ENCODE peak calls at places on chromosomes 3 and 15, in ten cellular contexts. One of them, this sample, is unnamed.

GRCh38 chr15:56765252-56765651 is 31.9 kb upstream of the ZNF280D start:
- DNase-seq in cardiac muscle cell: peak; percentile 90
- DNase-seq in IMR-90: peak; percentile 80
- DNase-seq in adrenal gland: no peak
- DNase-seq in naive thymus-derived CD4-positive, alpha-beta T cell: no peak
- DNase-seq in CD8-positive, alpha-beta memory T cell: no peak
- DNase-seq in iPS DF 6.9: no peak
- DNase-seq in right lobe of liver: no peak
- DNase-seq in PC-3: peak; percentile 62
- DNase-seq in lower lobe of right lung: no peak
- DNase-seq in this sample: peak; percentile 7

GRCh38 chr15:31150732-31151212 is 49.2 kb upstream of the TRPM1 start:
- DNase-seq in cardiac muscle cell: no peak
- DNase-seq in IMR-90: no peak
- DNase-seq in adrenal gland: no peak
- DNase-seq in naive thymus-derived CD4-positive, alpha-beta T cell: no peak
- DNase-seq in CD8-positive, alpha-beta memory T cell: no peak
- DNase-seq in iPS DF 6.9: no peak
- DNase-seq in right lobe of liver: no peak
- DNase-seq in PC-3: no peak
- DNase-seq in lower lobe of right lung: no peak
- DNase-seq in this sample: no peak

GRCh38 chr15:64582202-64582601 is 121.8 kb downstream of the ZNF609 start:
- DNase-seq in cardiac muscle cell: peak; percentile 57
- DNase-seq in IMR-90: peak; percentile 42
- DNase-seq in adrenal gland: no peak
- DNase-seq in naive thymus-derived CD4-positive, alpha-beta T cell: no peak
- DNase-seq in CD8-positive, alpha-beta memory T cell: no peak
- DNase-seq in iPS DF 6.9: no peak
- DNase-seq in right lobe of liver: no peak
- DNase-seq in PC-3: no peak
- DNase-seq in lower lobe of right lung: no peak
- DNase-seq in this sample: no peak

GRCh38 chr3:152768478-152768877 is 66.5 kb upstream of the P2RY1 start:
- DNase-seq in cardiac muscle cell: no peak
- DNase-seq in IMR-90: no peak
- DNase-seq in adrenal gland: no peak
- DNase-seq in naive thymus-derived CD4-positive, alpha-beta T cell: no peak
- DNase-seq in CD8-positive, alpha-beta memory T cell: no peak
- DNase-seq in iPS DF 6.9: no peak
- DNase-seq in right lobe of liver: no peak
- DNase-seq in PC-3: no peak
- DNase-seq in lower lobe of right lung: no peak
- DNase-seq in this sample: no peak

GRCh38 chr3:124542483-124542882 is 187.8 kb upstream of the UMPS start:
- DNase-seq in cardiac muscle cell: no peak
- DNase-seq in IMR-90: no peak
- DNase-seq in adrenal gland: no peak
- DNase-seq in naive thymus-derived CD4-positive, alpha-beta T cell: no peak
- DNase-seq in CD8-positive, alpha-beta memory T cell: no peak
- DNase-seq in iPS DF 6.9: no peak
- DNase-seq in right lobe of liver: no peak
- DNase-seq in PC-3: no peak
- DNase-seq in lower lobe of right lung: no peak
- DNase-seq in this sample: no peak

GRCh38 chr3:138941259-138941885 is 5.6 kb downstream of the FOXL2 start:
- DNase-seq in cardiac muscle cell: peak; percentile 77
- DNase-seq in IMR-90: peak; percentile 33
- DNase-seq in adrenal gland: no peak
- DNase-seq in naive thymus-derived CD4-positive, alpha-beta T cell: no peak
- DNase-seq in CD8-positive, alpha-beta memory T cell: no peak
- DNase-seq in iPS DF 6.9: no peak
- DNase-seq in right lobe of liver: peak; percentile 53
- DNase-seq in PC-3: peak; percentile 53
- DNase-seq in lower lobe of right lung: no peak
- DNase-seq in this sample: no peak

GRCh38 chr15:55343168-55343567 is 24.1 kb downstream of the PIGB start:
- DNase-seq in cardiac muscle cell: no peak
- DNase-seq in IMR-90: no peak
- DNase-seq in adrenal gland: no peak
- DNase-seq in naive thymus-derived CD4-positive, alpha-beta T cell: no peak
- DNase-seq in CD8-positive, alpha-beta memory T cell: no peak
- DNase-seq in iPS DF 6.9: no peak
- DNase-seq in right lobe of liver: no peak
- DNase-seq in PC-3: no peak
- DNase-seq in lower lobe of right lung: no peak
- DNase-seq in this sample: no peak

GRCh38 chr15:99476413-99477222 is 89.2 kb upstream of the MEF2A start:
- DNase-seq in cardiac muscle cell: peak; percentile 97
- DNase-seq in IMR-90: peak; percentile 100
- DNase-seq in adrenal gland: no peak
- DNase-seq in naive thymus-derived CD4-positive, alpha-beta T cell: peak; percentile 26
- DNase-seq in CD8-positive, alpha-beta memory T cell: no peak
- DNase-seq in iPS DF 6.9: no peak
- DNase-seq in right lobe of liver: no peak
- DNase-seq in PC-3: peak; percentile 96
- DNase-seq in lower lobe of right lung: peak; percentile 62
- DNase-seq in this sample: peak; percentile 52

GRCh38 chr3:132134611-132135010 is 99.8 kb upstream of the CPNE4 start:
- DNase-seq in cardiac muscle cell: peak; percentile 82
- DNase-seq in IMR-90: peak; percentile 95
- DNase-seq in adrenal gland: no peak
- DNase-seq in naive thymus-derived CD4-positive, alpha-beta T cell: no peak
- DNase-seq in CD8-positive, alpha-beta memory T cell: no peak
- DNase-seq in iPS DF 6.9: no peak
- DNase-seq in right lobe of liver: no peak
- DNase-seq in PC-3: peak; percentile 86
- DNase-seq in lower lobe of right lung: no peak
- DNase-seq in this sample: no peak

GRCh38 chr3:66478923-66479322 is 21.9 kb downstream of the LRIG1 start:
- DNase-seq in cardiac muscle cell: no peak
- DNase-seq in IMR-90: no peak
- DNase-seq in adrenal gland: no peak
- DNase-seq in naive thymus-derived CD4-positive, alpha-beta T cell: no peak
- DNase-seq in CD8-positive, alpha-beta memory T cell: no peak
- DNase-seq in iPS DF 6.9: no peak
- DNase-seq in right lobe of liver: no peak
- DNase-seq in PC-3: no peak
- DNase-seq in lower lobe of right lung: no peak
- DNase-seq in this sample: no peak

GRCh38 chr15:58486564-58486963 is 54.8 kb downstream of the LIPC start:
- DNase-seq in cardiac muscle cell: no peak
- DNase-seq in IMR-90: no peak
- DNase-seq in adrenal gland: no peak
- DNase-seq in naive thymus-derived CD4-positive, alpha-beta T cell: no peak
- DNase-seq in CD8-positive, alpha-beta memory T cell: no peak
- DNase-seq in iPS DF 6.9: no peak
- DNase-seq in right lobe of liver: no peak
- DNase-seq in PC-3: no peak
- DNase-seq in lower lobe of right lung: no peak
- DNase-seq in this sample: no peak

GRCh38 chr15:95170587-95171380 is 939.4 kb downstream of the MCTP2 start:
- DNase-seq in cardiac muscle cell: peak; percentile 25
- DNase-seq in IMR-90: no peak
- DNase-seq in adrenal gland: no peak
- DNase-seq in naive thymus-derived CD4-positive, alpha-beta T cell: no peak
- DNase-seq in CD8-positive, alpha-beta memory T cell: no peak
- DNase-seq in iPS DF 6.9: no peak
- DNase-seq in right lobe of liver: no peak
- DNase-seq in PC-3: no peak
- DNase-seq in lower lobe of right lung: no peak
- DNase-seq in this sample: peak; percentile 22

GRCh38 chr3:13624021-13624420 is 75.1 kb downstream of the FBLN2 start:
- DNase-seq in cardiac muscle cell: no peak
- DNase-seq in IMR-90: no peak
- DNase-seq in adrenal gland: no peak
- DNase-seq in naive thymus-derived CD4-positive, alpha-beta T cell: no peak
- DNase-seq in CD8-positive, alpha-beta memory T cell: no peak
- DNase-seq in iPS DF 6.9: no peak
- DNase-seq in right lobe of liver: no peak
- DNase-seq in PC-3: no peak
- DNase-seq in lower lobe of right lung: peak; percentile 27
- DNase-seq in this sample: no peak

GRCh38 chr15:78811124-78811824 is at the start of gene ADAMTS7:
- DNase-seq in cardiac muscle cell: peak; percentile 88
- DNase-seq in IMR-90: peak; percentile 71
- DNase-seq in adrenal gland: peak; percentile 80
- DNase-seq in naive thymus-derived CD4-positive, alpha-beta T cell: no peak
- DNase-seq in CD8-positive, alpha-beta memory T cell: peak; percentile 45
- DNase-seq in iPS DF 6.9: no peak
- DNase-seq in right lobe of liver: peak; percentile 74
- DNase-seq in PC-3: peak; percentile 66
- DNase-seq in lower lobe of right lung: peak; percentile 76
- DNase-seq in this sample: peak; percentile 83

GRCh38 chr15:50964075-50964474 is 55.6 kb downstream of the AP4E1 start:
- DNase-seq in cardiac muscle cell: no peak
- DNase-seq in IMR-90: no peak
- DNase-seq in adrenal gland: no peak
- DNase-seq in naive thymus-derived CD4-positive, alpha-beta T cell: no peak
- DNase-seq in CD8-positive, alpha-beta memory T cell: no peak
- DNase-seq in iPS DF 6.9: no peak
- DNase-seq in right lobe of liver: no peak
- DNase-seq in PC-3: no peak
- DNase-seq in lower lobe of right lung: no peak
- DNase-seq in this sample: no peak

GRCh38 chr15:50971115-50971514 is 62.6 kb downstream of the AP4E1 start:
- DNase-seq in cardiac muscle cell: no peak
- DNase-seq in IMR-90: no peak
- DNase-seq in adrenal gland: no peak
- DNase-seq in naive thymus-derived CD4-positive, alpha-beta T cell: no peak
- DNase-seq in CD8-positive, alpha-beta memory T cell: no peak
- DNase-seq in iPS DF 6.9: no peak
- DNase-seq in right lobe of liver: no peak
- DNase-seq in PC-3: no peak
- DNase-seq in lower lobe of right lung: no peak
- DNase-seq in this sample: no peak

GRCh38 chr15:50970524-50970923 is 62.0 kb downstream of the AP4E1 start:
- DNase-seq in cardiac muscle cell: no peak
- DNase-seq in IMR-90: no peak
- DNase-seq in adrenal gland: no peak
- DNase-seq in naive thymus-derived CD4-positive, alpha-beta T cell: no peak
- DNase-seq in CD8-positive, alpha-beta memory T cell: no peak
- DNase-seq in iPS DF 6.9: no peak
- DNase-seq in right lobe of liver: no peak
- DNase-seq in PC-3: no peak
- DNase-seq in lower lobe of right lung: no peak
- DNase-seq in this sample: no peak

GRCh38 chr15:50971542-50971941 is 63.1 kb downstream of the AP4E1 start:
- DNase-seq in cardiac muscle cell: no peak
- DNase-seq in IMR-90: no peak
- DNase-seq in adrenal gland: no peak
- DNase-seq in naive thymus-derived CD4-positive, alpha-beta T cell: no peak
- DNase-seq in CD8-positive, alpha-beta memory T cell: no peak
- DNase-seq in iPS DF 6.9: no peak
- DNase-seq in right lobe of liver: no peak
- DNase-seq in PC-3: no peak
- DNase-seq in lower lobe of right lung: no peak
- DNase-seq in this sample: no peak

DNA sequence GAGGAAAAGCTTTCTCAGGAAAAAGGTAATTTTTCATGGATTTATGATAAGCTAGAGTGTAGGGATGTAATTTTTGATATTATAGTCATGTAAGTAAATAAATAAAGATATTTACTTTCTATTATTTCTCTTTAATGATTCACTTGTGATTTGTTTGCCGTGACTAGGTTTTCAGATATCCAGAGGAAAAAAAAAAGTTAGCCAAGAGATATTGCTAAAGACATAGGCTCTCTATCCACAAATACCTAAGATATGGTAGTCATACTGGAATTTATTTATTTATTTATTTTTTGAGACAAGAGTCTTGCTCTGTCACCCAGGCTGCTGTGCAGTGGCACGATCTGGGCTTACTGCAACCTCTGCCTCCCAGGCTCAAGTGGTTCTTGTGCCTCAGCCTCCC is 59.9 kb downstream of the AP4E1 start:
- DNase-seq in cardiac muscle cell: no peak
- DNase-seq in IMR-90: peak; percentile 26
- DNase-seq in adrenal gland: no peak
- DNase-seq in naive thymus-derived CD4-positive, alpha-beta T cell: no peak
- DNase-seq in CD8-positive, alpha-beta memory T cell: no peak
- DNase-seq in iPS DF 6.9: no peak
- DNase-seq in right lobe of liver: no peak
- DNase-seq in PC-3: peak; percentile 55
- DNase-seq in lower lobe of right lung: no peak
- DNase-seq in this sample: no peak
- H3K9me3 ChIP-seq in cardiac muscle cell: no peaks in the 10 kb centered on the region
- H3K9me3 ChIP-seq in IMR-90: peaks cover 11% of the 10 kb centered on the region
- H3K9me3 ChIP-seq in adrenal gland: peaks cover 21% of the 10 kb centered on the region
- H3K9me3 ChIP-seq in naive thymus-derived CD4-positive, alpha-beta T cell: peaks cover 33% of the 10 kb centered on the region
- H3K9me3 ChIP-seq in CD8-positive, alpha-beta memory T cell: peaks cover 19% of the 10 kb centered on the region
- H3K9me3 ChIP-seq in iPS DF 6.9: no peaks in the 10 kb centered on the region
- H3K9me3 ChIP-seq in right lobe of liver: no peaks in the 10 kb centered on the region
- H3K9me3 ChIP-seq in PC-3: peaks cover 13% of the 10 kb centered on the region
- H3K9me3 ChIP-seq in lower lobe of right lung: peaks cover 36% of the 10 kb centered on the region
- H3K9me3 ChIP-seq in this sample: peaks cover 9% of the 10 kb centered on the region

GRCh38 chr3:1945698-1946097 is 153.0 kb upstream of the CNTN4 start:
- DNase-seq in cardiac muscle cell: no peak
- DNase-seq in IMR-90: no peak
- DNase-seq in adrenal gland: no peak
- DNase-seq in naive thymus-derived CD4-positive, alpha-beta T cell: no peak
- DNase-seq in CD8-positive, alpha-beta memory T cell: no peak
- DNase-seq in iPS DF 6.9: no peak
- DNase-seq in right lobe of liver: no peak
- DNase-seq in PC-3: no peak
- DNase-seq in lower lobe of right lung: no peak
- DNase-seq in this sample: no peak
- H3K9me3 ChIP-seq in cardiac muscle cell: no peaks in the 10 kb centered on the region
- H3K9me3 ChIP-seq in IMR-90: peaks cover 13% of the 10 kb centered on the region
- H3K9me3 ChIP-seq in adrenal gland: no peaks in the 10 kb centered on the region
- H3K9me3 ChIP-seq in naive thymus-derived CD4-positive, alpha-beta T cell: no peaks in the 10 kb centered on the region
- H3K9me3 ChIP-seq in CD8-positive, alpha-beta memory T cell: no peaks in the 10 kb centered on the region
- H3K9me3 ChIP-seq in iPS DF 6.9: peaks cover 11% of the 10 kb centered on the region
- H3K9me3 ChIP-seq in right lobe of liver: no peaks in the 10 kb centered on the region
- H3K9me3 ChIP-seq in PC-3: peaks cover 30% of the 10 kb centered on the region
- H3K9me3 ChIP-seq in lower lobe of right lung: no peaks in the 10 kb centered on the region
- H3K9me3 ChIP-seq in this sample: no peaks in the 10 kb centered on the region

DNA sequence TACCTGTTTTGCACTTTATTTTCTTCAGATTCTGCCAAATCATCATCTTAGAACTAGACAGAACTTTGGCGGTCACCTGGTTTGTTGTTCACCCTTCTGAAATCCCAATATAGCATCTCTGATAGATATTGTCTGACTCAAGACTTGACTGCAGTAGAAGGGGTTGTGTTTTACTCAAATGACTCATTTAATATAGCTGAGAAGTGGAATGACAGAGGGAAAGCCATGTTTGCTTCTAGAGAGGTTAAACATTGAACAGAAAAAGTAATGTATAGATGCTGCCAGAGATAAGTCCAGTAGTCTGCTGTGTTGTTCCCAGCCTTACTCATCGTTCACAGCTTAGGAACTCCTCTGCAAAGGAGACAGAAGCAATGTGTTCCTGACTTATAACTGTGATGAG is 402.0 kb downstream of the AGBL1 start:
- DNase-seq in cardiac muscle cell: no peak
- DNase-seq in IMR-90: no peak
- DNase-seq in adrenal gland: no peak
- DNase-seq in naive thymus-derived CD4-positive, alpha-beta T cell: no peak
- DNase-seq in CD8-positive, alpha-beta memory T cell: no peak
- DNase-seq in iPS DF 6.9: no peak
- DNase-seq in right lobe of liver: no peak
- DNase-seq in PC-3: no peak
- DNase-seq in lower lobe of right lung: no peak
- DNase-seq in this sample: no peak
- H3K9me3 ChIP-seq in cardiac muscle cell: no peaks in the 10 kb centered on the region
- H3K9me3 ChIP-seq in IMR-90: peaks cover 8% of the 10 kb centered on the region
- H3K9me3 ChIP-seq in adrenal gland: no peaks in the 10 kb centered on the region
- H3K9me3 ChIP-seq in naive thymus-derived CD4-positive, alpha-beta T cell: no peaks in the 10 kb centered on the region
- H3K9me3 ChIP-seq in CD8-positive, alpha-beta memory T cell: no peaks in the 10 kb centered on the region
- H3K9me3 ChIP-seq in iPS DF 6.9: no peaks in the 10 kb centered on the region
- H3K9me3 ChIP-seq in right lobe of liver: no peaks in the 10 kb centered on the region
- H3K9me3 ChIP-seq in PC-3: no peaks in the 10 kb centered on the region
- H3K9me3 ChIP-seq in lower lobe of right lung: no peaks in the 10 kb centered on the region
- H3K9me3 ChIP-seq in this sample: no peaks in the 10 kb centered on the region

GRCh38 chr3:64668582-64669510 is 19.0 kb downstream of the ADAMTS9 start:
- DNase-seq in cardiac muscle cell: no peak
- DNase-seq in IMR-90: no peak
- DNase-seq in adrenal gland: no peak
- DNase-seq in naive thymus-derived CD4-positive, alpha-beta T cell: no peak
- DNase-seq in CD8-positive, alpha-beta memory T cell: no peak
- DNase-seq in iPS DF 6.9: no peak
- DNase-seq in right lobe of liver: no peak
- DNase-seq in PC-3: no peak
- DNase-seq in lower lobe of right lung: no peak
- DNase-seq in this sample: peak; percentile 51
- H3K9me3 ChIP-seq in cardiac muscle cell: no peaks in the 10 kb centered on the region
- H3K9me3 ChIP-seq in IMR-90: no peaks in the 10 kb centered on the region
- H3K9me3 ChIP-seq in adrenal gland: no peaks in the 10 kb centered on the region
- H3K9me3 ChIP-seq in naive thymus-derived CD4-positive, alpha-beta T cell: no peaks in the 10 kb centered on the region
- H3K9me3 ChIP-seq in CD8-positive, alpha-beta memory T cell: no peaks in the 10 kb centered on the region
- H3K9me3 ChIP-seq in iPS DF 6.9: no peaks in the 10 kb centered on the region
- H3K9me3 ChIP-seq in right lobe of liver: no peaks in the 10 kb centered on the region
- H3K9me3 ChIP-seq in PC-3: no peaks in the 10 kb centered on the region
- H3K9me3 ChIP-seq in lower lobe of right lung: no peaks in the 10 kb centered on the region
- H3K9me3 ChIP-seq in this sample: no peaks in the 10 kb centered on the region

This sample was measured in SJCRH30.